ENCODE peak calls at places on chromosomes 5 and 9, in four cellular contexts. One of them, this sample, is unnamed.

GRCh38 chr5:173330151-173330855 is 2.1 kb upstream of the STC2 start:
- DNase-seq in fibroblast of lung: no peak
- DNase-seq in hepatocyte: peak; percentile 47
- DNase-seq in mammary epithelial cell: no peak
- DNase-seq in this sample: no peak

GRCh38 chr9:125748511-125749099 is 1.4 kb downstream of the PBX3 start:
- DNase-seq in hepatocyte: peak; percentile 15
- DNase-seq in mammary epithelial cell: peak; percentile 39
- DNase-seq in fibroblast of lung: no peak
- DNase-seq in this sample: peak; percentile 62

GRCh38 chr9:133717113-133718031 is 20.8 kb downstream of the SARDH start:
- DNase-seq in hepatocyte: no peak
- DNase-seq in fibroblast of lung: no peak
- DNase-seq in mammary epithelial cell: no peak
- DNase-seq in this sample: peak; percentile 63

GRCh38 chr9:113992994-113993393 is 85.1 kb downstream of the AMBP start:
- DNase-seq in hepatocyte: no peak
- DNase-seq in mammary epithelial cell: no peak
- DNase-seq in fibroblast of lung: no peak
- DNase-seq in this sample: peak; percentile 51

GRCh38 chr5:153584561-153585359 is 94.3 kb downstream of the GRIA1 start:
- DNase-seq in fibroblast of lung: peak; percentile 33
- DNase-seq in mammary epithelial cell: no peak
- DNase-seq in hepatocyte: no peak
- DNase-seq in this sample: no peak

GRCh38 chr5:77443670-77444069 is 48.4 kb downstream of the WDR41 start:
- DNase-seq in mammary epithelial cell: no peak
- DNase-seq in hepatocyte: no peak
- DNase-seq in fibroblast of lung: no peak
- DNase-seq in this sample: no peak

GRCh38 chr5:19853616-19854240 is 134.3 kb downstream of the CDH18 start:
- DNase-seq in mammary epithelial cell: peak; percentile 55
- DNase-seq in fibroblast of lung: peak; percentile 55
- DNase-seq in hepatocyte: no peak
- DNase-seq in this sample: no peak

GRCh38 chr9:17315341-17315740 is 180.5 kb downstream of the CNTLN start:
- DNase-seq in hepatocyte: no peak
- DNase-seq in fibroblast of lung: no peak
- DNase-seq in mammary epithelial cell: no peak
- DNase-seq in this sample: no peak

GRCh38 chr9:22216730-22217160 is 207.6 kb upstream of the CDKN2B start:
- DNase-seq in mammary epithelial cell: no peak
- DNase-seq in fibroblast of lung: peak; percentile 87
- DNase-seq in hepatocyte: no peak
- DNase-seq in this sample: no peak

GRCh38 chr9:76677481-76678055 is 86.7 kb upstream of the PCA3 start:
- DNase-seq in mammary epithelial cell: no peak
- DNase-seq in fibroblast of lung: no peak
- DNase-seq in hepatocyte: no peak
- DNase-seq in this sample: peak; percentile 78

GRCh38 chr9:131169567-131169966 is 44.2 kb downstream of the NUP214 start:
- DNase-seq in mammary epithelial cell: no peak
- DNase-seq in fibroblast of lung: no peak
- DNase-seq in hepatocyte: no peak
- DNase-seq in this sample: no peak

GRCh38 chr9:83198336-83198735 is 135.4 kb upstream of the RASEF start:
- DNase-seq in mammary epithelial cell: no peak
- DNase-seq in fibroblast of lung: no peak
- DNase-seq in hepatocyte: no peak
- DNase-seq in this sample: no peak

GRCh38 chr9:131125038-131125287 is 423 bp upstream of the NUP214 start:
- DNase-seq in fibroblast of lung: no peak
- DNase-seq in hepatocyte: peak; percentile 20
- DNase-seq in mammary epithelial cell: no peak
- DNase-seq in this sample: no peak

GRCh38 chr9:113612828-113613227 is 149.3 kb downstream of the RGS3 start:
- DNase-seq in hepatocyte: no peak
- DNase-seq in fibroblast of lung: no peak
- DNase-seq in mammary epithelial cell: no peak
- DNase-seq in this sample: no peak

DNA sequence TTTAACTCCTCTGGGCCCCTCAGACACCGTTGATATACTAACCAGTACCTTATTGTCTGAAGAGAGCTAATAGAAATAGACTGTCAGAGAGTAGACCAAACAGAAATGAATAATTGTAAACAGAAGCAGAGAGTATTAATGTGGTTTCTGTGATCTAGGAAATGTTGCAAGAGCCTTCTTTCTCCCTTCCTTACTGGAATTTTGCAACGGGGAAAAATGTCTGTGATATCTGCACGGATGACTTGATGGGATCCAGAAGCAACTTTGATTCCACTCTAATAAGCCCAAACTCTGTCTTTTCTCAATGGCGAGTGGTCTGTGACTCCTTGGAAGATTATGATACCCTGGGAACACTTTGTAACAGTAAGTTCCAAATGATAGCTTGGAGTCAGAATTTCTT is 5.1 kb downstream of the TYRP1 start:
- DNase-seq in hepatocyte: peak; percentile 19
- DNase-seq in mammary epithelial cell: no peak
- DNase-seq in fibroblast of lung: peak; percentile 85
- DNase-seq in this sample: no peak
- H3K4me2 ChIP-seq in hepatocyte: peak overlapping the region; percentile 46
- H3K4me2 ChIP-seq in mammary epithelial cell: no peak overlapping the region
- H3K4me2 ChIP-seq in fibroblast of lung: no peak overlapping the region
- H3K4me2 ChIP-seq in this sample: no peak overlapping the region

GRCh38 chr9:16058131-16058549 is 505.3 kb downstream of the CCDC171 start:
- DNase-seq in mammary epithelial cell: peak; percentile 82
- DNase-seq in fibroblast of lung: peak; percentile 60
- DNase-seq in hepatocyte: no peak
- DNase-seq in this sample: peak; percentile 91
- H3K27ac ChIP-seq in mammary epithelial cell: peak overlapping the region; percentile 52
- H3K27ac ChIP-seq in fibroblast of lung: no peak overlapping the region
- H3K27ac ChIP-seq in hepatocyte: no peak overlapping the region
- H3K27ac ChIP-seq in this sample: peak overlapping the region; percentile 64

DNA sequence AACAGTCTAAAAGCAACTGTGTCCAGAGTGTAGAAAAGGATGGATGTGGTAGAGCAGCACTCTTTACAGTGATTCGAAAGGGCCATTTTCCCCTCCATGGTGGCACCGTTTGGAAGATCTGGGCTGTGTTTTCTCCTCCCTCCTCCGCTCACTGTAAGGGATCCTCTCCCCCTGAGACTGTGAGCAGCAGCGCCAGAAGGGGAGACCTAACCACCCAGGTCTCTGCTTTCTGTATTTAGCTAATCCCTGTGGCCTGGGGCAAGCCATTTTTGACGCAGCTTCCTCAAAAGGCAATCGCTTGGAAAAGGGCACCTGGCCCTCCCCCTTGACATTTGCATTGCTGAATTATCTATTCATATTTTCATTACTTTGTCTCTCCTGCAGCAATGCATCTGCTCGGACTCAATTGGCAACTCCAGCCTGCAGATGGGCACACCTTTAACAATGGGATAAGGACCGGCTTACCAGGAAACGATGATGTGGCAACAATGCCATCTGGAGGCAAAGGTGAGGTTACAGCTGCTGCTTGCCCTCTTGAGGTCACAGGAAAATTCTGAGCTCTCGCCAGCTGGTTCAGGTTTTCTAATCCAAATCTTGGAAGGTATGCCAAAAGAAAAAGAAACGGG is 244.3 kb upstream of the WWC1 start:
- DNase-seq in mammary epithelial cell: peak; percentile 50
- DNase-seq in fibroblast of lung: peak; percentile 26
- DNase-seq in hepatocyte: peak; percentile 70
- DNase-seq in this sample: no peak
- TF ChIP-seq CTCF in mammary epithelial cell: peak; percentile 66
- TF ChIP-seq CTCF in fibroblast of lung: no peak
- TF ChIP-seq CTCF in hepatocyte: peak; percentile 63
- TF ChIP-seq CTCF in this sample: peak; percentile 30

GRCh38 chr5:133289686-133290367 is 238.0 kb downstream of the HSPA4 start:
- DNase-seq in mammary epithelial cell: peak; percentile 82
- DNase-seq in fibroblast of lung: no peak
- DNase-seq in hepatocyte: no peak
- DNase-seq in this sample: no peak
- H3K4me2 ChIP-seq in mammary epithelial cell: no peak overlapping the region
- H3K4me2 ChIP-seq in fibroblast of lung: no peak overlapping the region
- H3K4me2 ChIP-seq in hepatocyte: no peak overlapping the region
- H3K4me2 ChIP-seq in this sample: no peak overlapping the region

This sample was measured in osteoblast.